ENCODE peak calls at places on chromosomes 1 and 21, in five cellular contexts. One of them, this sample, is unnamed. For H3K4me1, the result is how much of the 10 kb centered on the place peaks cover.

GRCh38 chr1:110477445-110477957 is 26.6 kb downstream of the PROK1 start:
- DNase-seq in naive thymus-derived CD4-positive, alpha-beta T cell: no peak
- DNase-seq in HCT116: peak
- DNase-seq in adipocyte: no peak
- DNase-seq in A549: peak
- DNase-seq in this sample: no peak

GRCh38 chr1:159779403-159779851 is 1.3 kb upstream of the DUSP23 start:
- DNase-seq in naive thymus-derived CD4-positive, alpha-beta T cell: no peak
- DNase-seq in HCT116: no peak
- DNase-seq in adipocyte: peak
- DNase-seq in A549: no peak
- DNase-seq in this sample: no peak

GRCh38 chr1:192698731-192699130 is 62.8 kb downstream of the RGS13 start:
- DNase-seq in naive thymus-derived CD4-positive, alpha-beta T cell: no peak
- DNase-seq in HCT116: no peak
- DNase-seq in adipocyte: no peak
- DNase-seq in A549: no peak
- DNase-seq in this sample: no peak

GRCh38 chr1:65946960-65947359 is 154.3 kb downstream of the PDE4B start:
- DNase-seq in naive thymus-derived CD4-positive, alpha-beta T cell: no peak
- DNase-seq in HCT116: no peak
- DNase-seq in adipocyte: peak
- DNase-seq in A549: no peak
- DNase-seq in this sample: peak

GRCh38 chr1:216523449-216524190 is 100.4 kb upstream of the USH2A start:
- DNase-seq in naive thymus-derived CD4-positive, alpha-beta T cell: no peak
- DNase-seq in HCT116: no peak
- DNase-seq in adipocyte: peak
- DNase-seq in A549: no peak
- DNase-seq in this sample: peak

GRCh38 chr1:28173151-28173979 is 3.1 kb downstream of the PTAFR start:
- DNase-seq in naive thymus-derived CD4-positive, alpha-beta T cell: no peak
- DNase-seq in HCT116: no peak
- DNase-seq in adipocyte: no peak
- DNase-seq in A549: no peak
- DNase-seq in this sample: peak

GRCh38 chr1:119080586-119080985 is 59.9 kb downstream of the WARS2 start:
- DNase-seq in naive thymus-derived CD4-positive, alpha-beta T cell: no peak
- DNase-seq in HCT116: no peak
- DNase-seq in adipocyte: peak
- DNase-seq in A549: no peak
- DNase-seq in this sample: peak

GRCh38 chr1:111448482-111448917 is 556 bp downstream of the WDR77 start:
- DNase-seq in naive thymus-derived CD4-positive, alpha-beta T cell: peak
- DNase-seq in HCT116: no peak
- DNase-seq in adipocyte: peak
- DNase-seq in A549: no peak
- DNase-seq in this sample: no peak

GRCh38 chr1:45543599-45544417 is 6.8 kb upstream of the AKR1A1 start:
- DNase-seq in naive thymus-derived CD4-positive, alpha-beta T cell: peak
- DNase-seq in HCT116: no peak
- DNase-seq in adipocyte: no peak
- DNase-seq in A549: no peak
- DNase-seq in this sample: peak

GRCh38 chr1:10507111-10507879 is 32.5 kb downstream of the PEX14 start:
- DNase-seq in naive thymus-derived CD4-positive, alpha-beta T cell: peak
- DNase-seq in HCT116: peak
- DNase-seq in adipocyte: peak
- DNase-seq in A549: peak
- DNase-seq in this sample: peak

GRCh38 chr1:228163004-228163753 is 2.4 kb upstream of the IBA57 start:
- DNase-seq in naive thymus-derived CD4-positive, alpha-beta T cell: no peak
- DNase-seq in HCT116: no peak
- DNase-seq in adipocyte: peak
- DNase-seq in A549: no peak
- DNase-seq in this sample: no peak

GRCh38 chr1:39902121-39902807 is 547 bp upstream of the MYCL start:
- DNase-seq in naive thymus-derived CD4-positive, alpha-beta T cell: peak
- DNase-seq in HCT116: peak
- DNase-seq in adipocyte: peak
- DNase-seq in A549: peak
- DNase-seq in this sample: peak

GRCh38 chr1:1175221-1176062 is 1.8 kb downstream of the TTLL10 start:
- DNase-seq in naive thymus-derived CD4-positive, alpha-beta T cell: no peak
- DNase-seq in HCT116: no peak
- DNase-seq in adipocyte: no peak
- DNase-seq in A549: no peak
- DNase-seq in this sample: no peak

GRCh38 chr1:44346184-44346583 is 8.9 kb downstream of the ERI3 start:
- DNase-seq in naive thymus-derived CD4-positive, alpha-beta T cell: no peak
- DNase-seq in HCT116: no peak
- DNase-seq in adipocyte: no peak
- DNase-seq in A549: no peak
- DNase-seq in this sample: no peak

GRCh38 chr1:118973536-118974160 is 14.5 kb downstream of the TBX15 start:
- DNase-seq in naive thymus-derived CD4-positive, alpha-beta T cell: no peak
- DNase-seq in HCT116: no peak
- DNase-seq in adipocyte: no peak
- DNase-seq in A549: no peak
- DNase-seq in this sample: no peak

GRCh38 chr1:32893198-32894018 is 7.1 kb downstream of the HPCA start:
- DNase-seq in naive thymus-derived CD4-positive, alpha-beta T cell: no peak
- DNase-seq in HCT116: no peak
- DNase-seq in adipocyte: peak
- DNase-seq in A549: peak
- DNase-seq in this sample: no peak
- H3K4me1 ChIP-seq in naive thymus-derived CD4-positive, alpha-beta T cell: under half
- H3K4me1 ChIP-seq in HCT116: under half
- H3K4me1 ChIP-seq in adipocyte: under half
- H3K4me1 ChIP-seq in A549: under half
- H3K4me1 ChIP-seq in this sample: under half

GRCh38 chr21:44713130-44713529 is 1.8 kb upstream of the TSPEAR start:
- DNase-seq in naive thymus-derived CD4-positive, alpha-beta T cell: no peak
- DNase-seq in HCT116: no peak
- DNase-seq in adipocyte: no peak
- DNase-seq in A549: no peak
- DNase-seq in this sample: no peak
- H3K4me1 ChIP-seq in naive thymus-derived CD4-positive, alpha-beta T cell: under half
- H3K4me1 ChIP-seq in HCT116: under half
- H3K4me1 ChIP-seq in adipocyte: under half
- H3K4me1 ChIP-seq in A549: under half
- H3K4me1 ChIP-seq in this sample: under half

GRCh38 chr1:13779930-13780329 is 79.9 kb downstream of the PRDM2 start:
- DNase-seq in naive thymus-derived CD4-positive, alpha-beta T cell: no peak
- DNase-seq in HCT116: no peak
- DNase-seq in adipocyte: no peak
- DNase-seq in A549: no peak
- DNase-seq in this sample: no peak
- H3K4me1 ChIP-seq in naive thymus-derived CD4-positive, alpha-beta T cell: under half
- H3K4me1 ChIP-seq in HCT116: under half
- H3K4me1 ChIP-seq in adipocyte: half or more
- H3K4me1 ChIP-seq in A549: under half
- H3K4me1 ChIP-seq in this sample: under half

DNA sequence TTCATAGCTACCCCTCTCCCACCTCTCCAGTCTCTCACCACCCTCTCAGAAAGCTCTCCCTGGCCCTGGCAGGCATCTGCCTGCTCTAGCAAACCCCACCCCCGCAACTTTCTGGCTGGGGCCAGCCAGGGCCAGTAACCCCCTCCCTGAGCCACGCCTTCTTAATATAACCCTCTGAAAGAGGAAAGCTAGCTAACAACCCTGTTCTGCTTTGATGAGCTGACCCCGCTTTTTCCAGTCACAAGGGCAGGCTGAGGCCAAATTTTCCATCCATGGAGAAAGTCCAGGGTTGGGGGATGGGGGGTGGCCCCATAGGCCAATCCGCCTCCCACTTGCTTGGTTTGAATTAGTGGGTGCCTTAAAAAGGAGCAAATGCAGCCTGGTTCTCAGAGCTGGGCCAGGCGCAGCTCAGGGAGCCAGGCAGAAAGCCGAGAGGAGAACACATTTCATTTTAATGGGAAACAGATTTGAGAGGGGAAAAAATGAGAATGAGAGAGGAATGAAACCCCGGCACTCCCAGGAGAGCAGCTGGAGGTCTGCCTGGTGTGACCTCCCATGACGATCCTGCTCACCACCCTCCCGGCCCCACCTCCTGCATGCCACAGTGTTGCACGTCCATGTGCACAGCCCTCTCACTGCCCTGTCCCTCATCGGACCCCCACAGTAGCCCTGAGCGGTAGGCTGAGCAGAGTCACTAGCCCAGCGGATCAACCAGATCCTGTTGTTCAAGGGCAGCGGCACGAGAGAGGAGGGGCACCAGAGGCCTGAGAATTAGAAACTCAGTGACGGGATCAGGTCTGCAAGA is 62.3 kb downstream of the OPTC start:
- DNase-seq in naive thymus-derived CD4-positive, alpha-beta T cell: no peak
- DNase-seq in HCT116: no peak
- DNase-seq in adipocyte: peak
- DNase-seq in A549: no peak
- DNase-seq in this sample: peak
- H3K4me1 ChIP-seq in naive thymus-derived CD4-positive, alpha-beta T cell: under half
- H3K4me1 ChIP-seq in HCT116: under half
- H3K4me1 ChIP-seq in adipocyte: half or more
- H3K4me1 ChIP-seq in A549: under half
- H3K4me1 ChIP-seq in this sample: under half

GRCh38 chr1:165851034-165851658 is 23.7 kb downstream of the UCK2 start:
- DNase-seq in naive thymus-derived CD4-positive, alpha-beta T cell: no peak
- DNase-seq in HCT116: no peak
- DNase-seq in adipocyte: peak
- DNase-seq in A549: no peak
- DNase-seq in this sample: peak

GRCh38 chr1:165854101-165854845 is 26.9 kb downstream of the UCK2 start:
- DNase-seq in naive thymus-derived CD4-positive, alpha-beta T cell: no peak
- DNase-seq in HCT116: no peak
- DNase-seq in adipocyte: peak
- DNase-seq in A549: peak
- DNase-seq in this sample: peak

GRCh38 chr1:165853528-165854075 is 26.2 kb downstream of the UCK2 start:
- DNase-seq in naive thymus-derived CD4-positive, alpha-beta T cell: no peak
- DNase-seq in HCT116: no peak
- DNase-seq in adipocyte: peak
- DNase-seq in A549: no peak
- DNase-seq in this sample: no peak

GRCh38 chr1:165855010-165855838 is 27.8 kb downstream of the UCK2 start:
- DNase-seq in naive thymus-derived CD4-positive, alpha-beta T cell: no peak
- DNase-seq in HCT116: no peak
- DNase-seq in adipocyte: no peak
- DNase-seq in A549: no peak
- DNase-seq in this sample: no peak

GRCh38 chr1:165852896-165853295 is 25.5 kb downstream of the UCK2 start:
- DNase-seq in naive thymus-derived CD4-positive, alpha-beta T cell: no peak
- DNase-seq in HCT116: no peak
- DNase-seq in adipocyte: no peak
- DNase-seq in A549: no peak
- DNase-seq in this sample: no peak
- H3K4me1 ChIP-seq in naive thymus-derived CD4-positive, alpha-beta T cell: under half
- H3K4me1 ChIP-seq in HCT116: under half
- H3K4me1 ChIP-seq in adipocyte: under half
- H3K4me1 ChIP-seq in A549: half or more
- H3K4me1 ChIP-seq in this sample: under half

GRCh38 chr1:199182151-199182843 is 543.5 kb downstream of the PTPRC start:
- DNase-seq in naive thymus-derived CD4-positive, alpha-beta T cell: no peak
- DNase-seq in HCT116: no peak
- DNase-seq in adipocyte: peak
- DNase-seq in A549: no peak
- DNase-seq in this sample: peak
- H3K4me1 ChIP-seq in naive thymus-derived CD4-positive, alpha-beta T cell: under half
- H3K4me1 ChIP-seq in HCT116: under half
- H3K4me1 ChIP-seq in adipocyte: under half
- H3K4me1 ChIP-seq in A549: under half
- H3K4me1 ChIP-seq in this sample: under half

This sample was measured in mesenchymal stem cell.